ENCODE peak calls at places on chromosomes 12 and 14, in five cellular contexts. V is HS-27A, Z is Right ventricle myocardium superior, P is AG20443, J is GM23248. E is an unnamed sample.

GRCh38 chr12:54859502-54859901 is 5.2 kb downstream of the MUCL1 start:
- DNase-seq in V (no peak), Z (no peak), P (no peak), J (no peak), E (no peak)

GRCh38 chr14:24052656-24053547 is 1.1 kb downstream of the CARMIL3 start:
- DNase-seq in V (no peak), Z (no peak), P (no peak), J (peak; percentile 59), E (no peak)

GRCh38 chr14:101220921-101221510 is 317.5 kb upstream of the RTL1 start:
- DNase-seq in V (no peak), Z (no peak), P (no peak), J (no peak), E (no peak)

GRCh38 chr12:80622271-80622670 is 85.2 kb upstream of the MYF6 start:
- DNase-seq in V (no peak), Z (no peak), P (no peak), J (peak; percentile 25), E (no peak)

GRCh38 chr12:64160021-64160717 is 61.9 kb downstream of the KICS2 start:
- DNase-seq in V (no peak), Z (no peak), P (no peak), J (peak; percentile 60), E (peak; percentile 28)

GRCh38 chr12:1132309-1132708 is 141.3 kb downstream of the ERC1 start:
- DNase-seq in V (no peak), Z (no peak), P (no peak), J (no peak), E (no peak)

GRCh38 chr14:90797919-90798318 is 18.3 kb downstream of the TTC7B start:
- DNase-seq in V (no peak), Z (no peak), P (no peak), J (no peak), E (no peak)

GRCh38 chr12:8644345-8645248 is 18.0 kb downstream of the MFAP5 start:
- DNase-seq in V (no peak), Z (no peak), P (no peak), J (peak; percentile 16), E (no peak)

GRCh38 chr12:6662602-6662905 is 365 bp downstream of the ING4 start:
- DNase-seq in V (no peak), Z (no peak), P (peak; percentile 70), J (no peak), E (no peak)

GRCh38 chr14:55884819-55885218 is 233.4 kb upstream of the PELI2 start:
- DNase-seq in V (no peak), Z (no peak), P (peak; percentile 25), J (peak; percentile 18), E (no peak)